ENCODE peak calls at places on chromosomes 13 and 19, in seven cellular contexts. C, R, S, L, P, V and Z are unnamed samples.

GRCh38 chr19:36014029-36014924 is at the start of gene ALKBH6:
- DNase-seq in V (peak), L (peak), R (peak), C (peak), S (peak), P (peak), Z (peak)

GRCh38 chr13:39527961-39528720 is 74.9 kb downstream of the LHFPL6 start:
- DNase-seq in L (no peak), R (no peak), P (peak), S (peak), C (no peak), V (no peak), Z (no peak)

GRCh38 chr19:2529473-2529918 is 53.6 kb downstream of the GADD45B start:
- DNase-seq in P (peak), V (no peak), R (no peak), C (no peak), S (peak), L (no peak), Z (no peak)

GRCh38 chr13:80962855-80963254 is 621.9 kb upstream of the SPRY2 start:
- DNase-seq in P (no peak), C (no peak), S (no peak), R (no peak), V (no peak), L (no peak), Z (no peak)

GRCh38 chr19:8302357-8302691 is 5.8 kb downstream of the CD320 start:
- DNase-seq in S (peak), P (no peak), C (peak), V (peak), R (peak), L (peak), Z (peak)

GRCh38 chr13:46383383-46383782 is 3.7 kb downstream of the RUBCNL start:
- DNase-seq in P (no peak), C (no peak), R (no peak), V (no peak), L (no peak), S (no peak), Z (no peak)

GRCh38 chr13:109110159-109110558 is 480.7 kb downstream of the MYO16 start:
- DNase-seq in S (no peak), C (no peak), R (no peak), P (no peak), V (no peak), L (no peak), Z (no peak)

GRCh38 chr19:49645995-49646394 is 4.0 kb downstream of the SCAF1 start:
- DNase-seq in L (peak), R (no peak), P (no peak), S (no peak), V (no peak), C (no peak), Z (no peak)

GRCh38 chr13:107421028-107421427 is 794.3 kb downstream of the LIG4 start:
- DNase-seq in R (no peak), S (no peak), P (peak), L (no peak), C (no peak), V (no peak), Z (no peak)

GRCh38 chr13:111880185-111880584 is 186.8 kb upstream of the SOX1 start:
- DNase-seq in V (no peak), P (no peak), L (no peak), C (no peak), R (no peak), S (no peak), Z (peak)

GRCh38 chr13:44763604-44764311 is 187.6 kb upstream of the TSC22D1 start:
- DNase-seq in C (no peak), R (no peak), L (no peak), V (peak), P (peak), S (no peak), Z (peak)

GRCh38 chr13:24348385-24348784 is 39.0 kb downstream of the C1QTNF9 start:
- DNase-seq in R (no peak), V (no peak), P (no peak), L (no peak), C (no peak), S (no peak), Z (no peak)

GRCh38 chr13:100597253-100597652 is 8.7 kb upstream of the GGACT start:
- DNase-seq in R (no peak), S (no peak), C (no peak), L (no peak), P (peak), V (no peak), Z (no peak)

GRCh38 chr13:20610006-20610405 is 43.0 kb downstream of the IFT88 start:
- DNase-seq in L (no peak), C (no peak), S (no peak), V (no peak), P (no peak), R (no peak), Z (no peak)

GRCh38 chr13:113152894-113153809 is 5.3 kb upstream of the PROZ start:
- DNase-seq in C (peak), S (peak), P (peak), V (peak), L (peak), R (peak), Z (peak)

GRCh38 chr19:8056533-8056932 is 4.0 kb downstream of the CCL25 start:
- DNase-seq in P (no peak), V (no peak), C (no peak), S (no peak), R (no peak), L (no peak), Z (no peak)

GRCh38 chr13:99015606-99016520 is 38.0 kb upstream of the DOCK9 start:
- DNase-seq in R (no peak), S (no peak), L (no peak), P (no peak), C (no peak), V (no peak), Z (no peak)

GRCh38 chr13:110217811-110218210 is 89.1 kb downstream of the COL4A1 start:
- DNase-seq in C (no peak), R (no peak), S (no peak), L (no peak), P (no peak), V (no peak), Z (no peak)

GRCh38 chr13:48233886-48234488 is 981 bp downstream of the ITM2B start:
- DNase-seq in L (no peak), C (no peak), V (no peak), R (no peak), S (no peak), P (peak), Z (peak)

GRCh38 chr13:37617162-37617561 is 18.6 kb upstream of the POSTN start:
- DNase-seq in C (no peak), S (no peak), R (no peak), P (peak), V (no peak), L (no peak), Z (no peak)

GRCh38 chr19:48746738-48747575 is at the start of gene IZUMO1:
- DNase-seq in V (peak), L (peak), C (peak), S (peak), P (peak), R (peak), Z (no peak)

GRCh38 chr13:35157143-35157755 is 215.2 kb downstream of the NBEA start:
- DNase-seq in C (peak), S (no peak), R (no peak), V (no peak), L (no peak), P (peak), Z (peak)

GRCh38 chr13:110641055-110642015 is 26.0 kb downstream of the NAXD start:
- DNase-seq in P (peak), V (peak), C (no peak), R (no peak), L (no peak), S (no peak), Z (no peak)

GRCh38 chr13:101917475-101917810 is 465.0 kb downstream of the ITGBL1 start:
- DNase-seq in V (no peak), P (no peak), S (no peak), C (no peak), R (no peak), L (no peak), Z (no peak)

GRCh38 chr19:45406957-45407375 is 522 bp downstream of the POLR1G start:
- DNase-seq in L (no peak), S (no peak), C (no peak), P (no peak), V (no peak), R (no peak), Z (no peak)

GRCh38 chr13:101514695-101515275 is 62.3 kb downstream of the ITGBL1 start:
- DNase-seq in L (no peak), P (peak), R (no peak), S (no peak), V (no peak), C (peak), Z (no peak)

GRCh38 chr19:28388988-28389387 is 824.0 kb downstream of the UQCRFS1 start:
- DNase-seq in S (no peak), P (no peak), C (no peak), V (no peak), L (no peak), R (no peak), Z (no peak)

GRCh38 chr19:11699931-11700794 is 38.6 kb downstream of the ZNF823 start:
- DNase-seq in C (peak), L (no peak), V (no peak), S (no peak), R (no peak), P (peak), Z (no peak)

GRCh38 chr13:48029859-48030258 is 7.7 kb upstream of the NUDT15 start:
- DNase-seq in L (no peak), R (no peak), P (no peak), V (no peak), S (no peak), C (no peak), Z (no peak)

GRCh38 chr13:29849731-29850212 is 645 bp downstream of the UBL3 start:
- DNase-seq in S (peak), P (peak), V (peak), C (peak), R (no peak), L (peak), Z (peak)

GRCh38 chr19:14411161-14411560 is 8.0 kb downstream of the DDX39A start:
- DNase-seq in V (no peak), P (no peak), R (no peak), S (no peak), L (no peak), C (no peak), Z (no peak)

GRCh38 chr19:14409157-14410053 is 9.7 kb downstream of the DDX39A start:
- DNase-seq in C (no peak), L (no peak), R (no peak), S (no peak), V (no peak), P (no peak), Z (no peak)

GRCh38 chr19:14412436-14413071 is 6.6 kb downstream of the DDX39A start:
- DNase-seq in V (no peak), S (no peak), R (no peak), P (no peak), C (no peak), L (no peak), Z (no peak)

GRCh38 chr19:14410054-14410774 is 8.9 kb downstream of the DDX39A start:
- DNase-seq in R (no peak), L (no peak), S (no peak), P (no peak), C (no peak), V (no peak), Z (no peak)

DNA sequence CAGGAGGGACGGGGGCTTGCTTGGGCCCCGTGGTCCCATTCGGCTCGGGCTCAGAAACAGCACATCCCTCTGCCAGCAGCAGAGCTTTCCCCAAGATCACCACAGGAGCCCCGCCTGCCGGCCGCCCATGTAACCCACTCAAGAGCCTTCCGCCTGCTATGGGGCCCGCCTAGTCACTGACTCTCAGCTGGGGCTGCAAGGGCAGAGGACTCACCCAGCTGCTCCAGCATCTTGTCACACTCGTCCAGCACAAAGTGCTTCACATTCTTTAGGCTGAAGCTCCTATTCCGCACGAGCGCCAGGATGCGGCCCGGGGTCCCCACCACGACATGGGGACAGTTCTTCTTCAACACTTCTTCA is 8.4 kb downstream of the DDX39A start:
- DNase-seq in R (no peak), L (no peak), V (no peak), S (no peak), C (no peak), P (no peak), Z (no peak)
- H3K27ac ChIP-seq in R (no peak), L (no peak), V (no peak), S (no peak), C (no peak), P (no peak), Z (no peak)

DNA sequence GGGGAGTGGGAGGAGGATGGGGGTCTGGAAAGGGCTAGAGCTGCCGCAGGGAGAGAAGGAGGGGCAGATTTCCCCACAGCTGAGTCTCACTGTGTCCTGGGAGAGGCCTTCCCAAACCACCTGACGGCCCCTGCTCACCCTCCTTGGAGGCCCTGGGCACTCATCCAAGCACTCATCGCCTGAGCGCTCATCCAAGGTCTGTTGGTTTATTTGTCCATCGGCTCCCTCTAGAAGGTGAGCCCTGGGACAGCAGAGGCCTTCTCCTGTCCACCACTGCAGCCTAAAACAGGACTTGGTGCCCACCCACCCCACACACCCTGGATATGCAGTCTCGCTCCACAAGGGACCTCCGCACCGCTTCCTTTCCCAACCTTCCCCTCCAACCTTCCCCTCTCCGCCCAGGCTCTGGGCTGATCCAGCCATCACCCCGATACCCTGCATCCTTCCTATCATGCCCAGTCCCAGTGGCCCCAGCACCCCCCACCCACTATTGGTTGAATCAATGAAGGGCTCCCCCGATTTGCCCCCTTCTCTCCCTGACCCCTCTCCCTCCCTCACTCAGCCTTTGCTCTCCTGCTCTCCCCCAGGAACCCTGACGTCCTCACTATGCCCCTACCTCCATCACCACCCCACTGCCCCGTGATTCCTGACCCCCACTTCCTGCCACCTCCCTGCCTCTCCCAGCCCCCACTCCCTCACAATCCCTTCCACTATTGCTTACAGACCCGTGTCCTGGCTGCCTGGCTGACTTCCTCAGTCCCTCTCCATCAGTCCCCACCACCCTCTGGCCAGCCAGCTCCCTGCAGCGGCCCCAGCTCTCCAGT is 1.6 kb downstream of the UBXN6 start:
- DNase-seq in S (peak), R (peak), L (peak), P (peak), V (peak), C (no peak), Z (peak)
- TF ChIP-seq CTCF in S (no peak), R (no peak), L (no peak), P (no peak), V (no peak), C (no peak), Z (no peak)

GRCh38 chr13:83810136-83810535 is 72.1 kb downstream of the SLITRK1 start:
- DNase-seq in C (no peak), S (no peak), P (no peak), R (no peak), V (no peak), L (no peak), Z (no peak)
- H3K4me3 ChIP-seq in C (no peak), S (no peak), P (no peak), R (no peak), V (no peak), L (no peak), Z (no peak)

DNA sequence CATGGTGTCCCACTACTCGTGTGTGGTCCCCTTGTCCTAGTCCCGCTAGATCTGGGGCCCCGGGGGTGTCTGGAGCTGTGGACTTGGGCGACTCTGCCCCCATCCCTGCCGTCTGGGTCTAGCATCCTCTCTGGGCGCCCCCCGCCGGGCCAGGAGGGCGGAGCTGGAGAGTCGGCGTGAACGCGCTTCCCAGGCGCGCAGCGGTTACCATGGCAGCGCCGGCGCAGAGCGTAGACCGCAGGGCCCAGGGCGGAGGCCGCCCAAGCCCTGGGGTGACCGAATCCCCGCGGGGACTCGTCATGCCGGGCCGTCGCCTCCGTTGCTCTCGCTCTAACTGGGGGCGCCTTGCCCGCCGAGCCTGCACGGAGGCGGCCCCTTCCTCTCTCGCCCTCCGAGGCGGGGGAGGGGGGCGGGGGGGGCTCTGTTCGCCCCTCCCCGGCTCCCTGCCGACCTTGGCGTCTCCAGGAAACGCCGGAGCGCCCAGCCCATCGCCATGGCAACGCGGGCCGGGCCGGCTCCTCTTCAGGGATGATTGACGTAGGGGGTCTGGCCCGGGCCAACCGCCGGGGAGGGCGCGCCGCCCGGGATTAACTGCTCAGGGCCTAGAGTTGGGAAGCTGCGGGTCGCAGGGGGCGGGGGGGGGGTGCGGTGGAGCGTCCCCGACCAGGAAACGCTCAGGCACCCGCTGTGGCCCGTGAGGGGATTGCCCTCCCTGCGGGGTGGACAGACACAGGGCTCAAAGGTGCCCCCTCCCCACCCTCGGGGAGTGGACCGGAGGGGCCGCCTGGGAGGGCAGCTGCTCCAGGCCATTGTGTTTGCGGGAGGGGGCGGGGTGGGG is 8.9 kb downstream of the ISYNA1 start:
- DNase-seq in V (peak), S (peak), L (peak), C (peak), P (peak), R (no peak), Z (no peak)
- H3K27ac ChIP-seq in V (peak), S (no peak), L (peak), C (peak), P (peak), R (peak), Z (peak)

DNA sequence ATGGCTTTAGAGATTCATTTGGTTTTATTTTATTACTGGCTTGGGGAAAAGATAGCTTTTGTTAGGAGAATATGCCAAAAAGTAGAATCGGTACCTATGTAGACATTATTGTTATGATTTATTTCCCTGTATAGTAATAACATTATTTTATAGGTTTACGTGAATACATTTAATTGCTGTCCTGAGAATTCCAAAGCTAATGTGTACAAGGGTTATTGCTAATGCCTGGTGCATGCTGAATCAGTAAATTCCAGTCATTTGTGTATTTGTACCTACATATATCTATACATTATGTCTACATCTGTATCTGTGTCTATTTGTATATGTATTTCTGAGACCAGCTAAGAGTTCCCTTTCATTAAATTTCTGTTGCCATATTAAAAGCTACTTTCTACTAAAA is 550.9 kb downstream of the GPC6 start:
- DNase-seq in S (no peak), P (no peak), C (no peak), L (no peak), V (no peak), R (no peak), Z (no peak)
- TF ChIP-seq CTCF in S (no peak), P (no peak), C (no peak), L (no peak), V (no peak), R (no peak), Z (no peak)

GRCh38 chr13:52036037-52036436 is 11.5 kb downstream of the UTP14C start:
- DNase-seq in L (no peak), V (no peak), P (no peak), S (no peak), C (no peak), R (no peak), Z (no peak)
- H3K4me3 ChIP-seq in L (no peak), V (no peak), P (no peak), S (no peak), C (no peak), R (no peak), Z (no peak)

GRCh38 chr19:31185261-31185660 is 164.0 kb downstream of the TSHZ3 start:
- DNase-seq in C (no peak), R (no peak), P (no peak), S (no peak), L (no peak), V (no peak), Z (no peak)

GRCh38 chr19:31180907-31181306 is 168.3 kb downstream of the TSHZ3 start:
- DNase-seq in L (no peak), V (no peak), P (no peak), C (no peak), S (no peak), R (no peak), Z (no peak)

GRCh38 chr19:31178833-31179470 is 170.3 kb downstream of the TSHZ3 start:
- DNase-seq in S (no peak), C (no peak), L (no peak), R (no peak), P (no peak), V (no peak), Z (no peak)

GRCh38 chr19:31179471-31179852 is 169.8 kb downstream of the TSHZ3 start:
- DNase-seq in P (no peak), S (no peak), V (no peak), R (no peak), C (no peak), L (no peak), Z (no peak)

GRCh38 chr19:31181535-31181934 is 167.7 kb downstream of the TSHZ3 start:
- DNase-seq in R (no peak), L (no peak), V (no peak), P (no peak), C (no peak), S (no peak), Z (no peak)
- H3K27ac ChIP-seq in R (no peak), L (no peak), V (no peak), P (no peak), C (no peak), S (no peak), Z (no peak)